ENCODE peak calls at places on chromosomes 11 and 22, in eight cellular contexts. One of them, this sample, is unnamed.

GRCh38 chr11:83069441-83070043 is 2.2 kb downstream of the RAB30 start:
- DNase-seq in mammary epithelial cell: no peak
- DNase-seq in lower lobe of right lung: no peak
- DNase-seq in IMR-90: no peak
- DNase-seq in fibroblast of lung: no peak
- DNase-seq in pancreas: no peak
- DNase-seq in aorta: no peak
- DNase-seq in SJSA1: no peak
- DNase-seq in this sample: no peak

GRCh38 chr22:19665784-19666662 is 48.3 kb upstream of the SEPTIN5 start:
- DNase-seq in mammary epithelial cell: no peak
- DNase-seq in lower lobe of right lung: no peak
- DNase-seq in IMR-90: no peak
- DNase-seq in fibroblast of lung: no peak
- DNase-seq in pancreas: no peak
- DNase-seq in aorta: no peak
- DNase-seq in SJSA1: no peak
- DNase-seq in this sample: peak; percentile 37

GRCh38 chr11:128415539-128415938 is 171.8 kb downstream of the ETS1 start:
- DNase-seq in mammary epithelial cell: peak; percentile 43
- DNase-seq in lower lobe of right lung: no peak
- DNase-seq in IMR-90: peak; percentile 84
- DNase-seq in fibroblast of lung: no peak
- DNase-seq in pancreas: no peak
- DNase-seq in aorta: no peak
- DNase-seq in SJSA1: no peak
- DNase-seq in this sample: no peak

GRCh38 chr11:74730601-74731260 is 495 bp downstream of the CHRDL2 start:
- DNase-seq in mammary epithelial cell: no peak
- DNase-seq in lower lobe of right lung: no peak
- DNase-seq in IMR-90: no peak
- DNase-seq in fibroblast of lung: no peak
- DNase-seq in pancreas: peak; percentile 60
- DNase-seq in aorta: no peak
- DNase-seq in SJSA1: no peak
- DNase-seq in this sample: no peak

GRCh38 chr11:40104941-40105550 is 1354.4 kb downstream of the LRRC4C start:
- DNase-seq in mammary epithelial cell: no peak
- DNase-seq in lower lobe of right lung: no peak
- DNase-seq in IMR-90: no peak
- DNase-seq in fibroblast of lung: no peak
- DNase-seq in pancreas: no peak
- DNase-seq in aorta: no peak
- DNase-seq in SJSA1: no peak
- DNase-seq in this sample: no peak

GRCh38 chr11:114942207-114942606 is 263.9 kb downstream of the NXPE2 start:
- DNase-seq in mammary epithelial cell: no peak
- DNase-seq in lower lobe of right lung: no peak
- DNase-seq in IMR-90: no peak
- DNase-seq in fibroblast of lung: no peak
- DNase-seq in pancreas: no peak
- DNase-seq in aorta: no peak
- DNase-seq in SJSA1: no peak
- DNase-seq in this sample: no peak

GRCh38 chr11:98536023-98536422 is 484.7 kb upstream of the CNTN5 start:
- DNase-seq in mammary epithelial cell: no peak
- DNase-seq in lower lobe of right lung: no peak
- DNase-seq in IMR-90: no peak
- DNase-seq in fibroblast of lung: no peak
- DNase-seq in pancreas: no peak
- DNase-seq in aorta: no peak
- DNase-seq in SJSA1: no peak
- DNase-seq in this sample: no peak

GRCh38 chr22:25199726-25200520 is at the start of gene CRYBB3:
- DNase-seq in mammary epithelial cell: no peak
- DNase-seq in lower lobe of right lung: no peak
- DNase-seq in IMR-90: no peak
- DNase-seq in fibroblast of lung: no peak
- DNase-seq in pancreas: no peak
- DNase-seq in aorta: no peak
- DNase-seq in SJSA1: no peak
- DNase-seq in this sample: no peak

GRCh38 chr11:48011125-48012050 is 31.0 kb downstream of the PTPRJ start:
- DNase-seq in mammary epithelial cell: no peak
- DNase-seq in lower lobe of right lung: no peak
- DNase-seq in IMR-90: no peak
- DNase-seq in fibroblast of lung: no peak
- DNase-seq in pancreas: no peak
- DNase-seq in aorta: no peak
- DNase-seq in SJSA1: no peak
- DNase-seq in this sample: no peak

GRCh38 chr11:120170741-120171261 is 32.9 kb upstream of the TRIM29 start:
- DNase-seq in mammary epithelial cell: no peak
- DNase-seq in lower lobe of right lung: no peak
- DNase-seq in IMR-90: no peak
- DNase-seq in fibroblast of lung: no peak
- DNase-seq in pancreas: no peak
- DNase-seq in aorta: no peak
- DNase-seq in SJSA1: no peak
- DNase-seq in this sample: no peak

GRCh38 chr22:28896611-28897010 is 13.2 kb downstream of the ZNRF3 start:
- DNase-seq in mammary epithelial cell: peak; percentile 26
- DNase-seq in lower lobe of right lung: no peak
- DNase-seq in IMR-90: no peak
- DNase-seq in fibroblast of lung: no peak
- DNase-seq in pancreas: no peak
- DNase-seq in aorta: no peak
- DNase-seq in SJSA1: no peak
- DNase-seq in this sample: no peak

GRCh38 chr11:118845369-118845768 is 38.3 kb upstream of the CXCR5 start:
- DNase-seq in mammary epithelial cell: peak; percentile 82
- DNase-seq in lower lobe of right lung: no peak
- DNase-seq in IMR-90: peak; percentile 70
- DNase-seq in fibroblast of lung: peak; percentile 64
- DNase-seq in pancreas: no peak
- DNase-seq in aorta: no peak
- DNase-seq in SJSA1: no peak
- DNase-seq in this sample: no peak

GRCh38 chr11:76670475-76671235 is at the start of gene LRRC32:
- DNase-seq in mammary epithelial cell: no peak
- DNase-seq in lower lobe of right lung: peak; percentile 72
- DNase-seq in IMR-90: no peak
- DNase-seq in fibroblast of lung: no peak
- DNase-seq in pancreas: peak; percentile 63
- DNase-seq in aorta: peak; percentile 84
- DNase-seq in SJSA1: no peak
- DNase-seq in this sample: peak; percentile 69

GRCh38 chr11:64450168-64450560 is 91.2 kb downstream of the RPS6KA4 start:
- DNase-seq in mammary epithelial cell: no peak
- DNase-seq in lower lobe of right lung: no peak
- DNase-seq in IMR-90: no peak
- DNase-seq in fibroblast of lung: no peak
- DNase-seq in pancreas: no peak
- DNase-seq in aorta: no peak
- DNase-seq in SJSA1: no peak
- DNase-seq in this sample: no peak

GRCh38 chr22:17846326-17846992 is 72.2 kb upstream of the BID start:
- DNase-seq in mammary epithelial cell: no peak
- DNase-seq in lower lobe of right lung: no peak
- DNase-seq in IMR-90: no peak
- DNase-seq in fibroblast of lung: peak; percentile 10
- DNase-seq in pancreas: no peak
- DNase-seq in aorta: peak; percentile 65
- DNase-seq in SJSA1: no peak
- DNase-seq in this sample: no peak

DNA sequence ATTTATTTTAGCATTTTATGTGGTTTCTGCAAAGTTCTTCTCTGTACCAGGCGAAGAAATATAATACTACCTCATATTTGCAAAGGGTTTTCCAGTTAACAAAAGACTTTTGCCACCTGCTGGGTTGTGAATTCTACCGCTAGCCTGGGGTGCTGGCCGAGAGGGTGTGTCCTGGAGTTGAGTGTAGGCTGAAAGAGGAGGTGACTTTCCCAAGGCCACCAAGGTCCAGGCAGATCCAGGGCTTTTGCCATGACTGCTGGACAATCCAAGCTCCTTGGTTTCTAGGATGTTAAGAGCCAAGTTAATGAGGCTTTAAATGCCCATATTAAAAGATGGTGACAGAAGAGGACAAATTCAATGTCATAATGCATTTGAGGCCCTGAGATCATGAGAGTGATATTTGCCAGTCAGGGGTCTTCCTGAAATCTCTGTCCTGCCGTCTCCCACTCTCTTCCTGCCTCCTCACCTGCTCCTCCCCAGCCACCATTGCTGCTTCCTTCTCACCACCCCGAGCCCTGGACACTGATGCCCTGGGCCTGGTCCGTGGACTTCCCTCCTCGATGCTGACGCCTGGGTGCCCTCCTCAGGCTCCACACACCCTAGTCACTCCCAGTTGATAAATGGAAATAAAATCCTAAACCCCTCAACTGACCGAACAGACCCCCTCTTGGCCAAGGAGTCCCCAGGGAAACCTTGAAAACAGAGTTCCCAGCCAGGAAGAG is 825.6 kb downstream of the TBC1D22A start:
- DNase-seq in mammary epithelial cell: no peak
- DNase-seq in lower lobe of right lung: no peak
- DNase-seq in IMR-90: no peak
- DNase-seq in fibroblast of lung: no peak
- DNase-seq in pancreas: no peak
- DNase-seq in aorta: no peak
- DNase-seq in SJSA1: no peak
- DNase-seq in this sample: no peak
- H3K9me3 ChIP-seq in mammary epithelial cell: peaks cover 31% of the 10 kb centered on the region
- H3K9me3 ChIP-seq in lower lobe of right lung: peaks cover 13% of the 10 kb centered on the region
- H3K9me3 ChIP-seq in IMR-90: peaks cover 37% of the 10 kb centered on the region
- H3K9me3 ChIP-seq in fibroblast of lung: no peaks in the 10 kb centered on the region
- H3K9me3 ChIP-seq in pancreas: no peaks in the 10 kb centered on the region
- H3K9me3 ChIP-seq in aorta: no peaks in the 10 kb centered on the region
- H3K9me3 ChIP-seq in SJSA1: no peaks in the 10 kb centered on the region
- H3K9me3 ChIP-seq in this sample: no peaks in the 10 kb centered on the region

GRCh38 chr22:50483106-50483505 is 1.8 kb downstream of the ADM2 start:
- DNase-seq in mammary epithelial cell: no peak
- DNase-seq in lower lobe of right lung: no peak
- DNase-seq in IMR-90: no peak
- DNase-seq in fibroblast of lung: no peak
- DNase-seq in pancreas: peak; percentile 75
- DNase-seq in aorta: no peak
- DNase-seq in SJSA1: no peak
- DNase-seq in this sample: no peak

GRCh38 chr22:50479686-50480085 is 1.7 kb upstream of the ADM2 start:
- DNase-seq in mammary epithelial cell: no peak
- DNase-seq in lower lobe of right lung: no peak
- DNase-seq in IMR-90: no peak
- DNase-seq in fibroblast of lung: no peak
- DNase-seq in pancreas: no peak
- DNase-seq in aorta: no peak
- DNase-seq in SJSA1: no peak
- DNase-seq in this sample: no peak

GRCh38 chr22:50481440-50482106 is at the start of gene ADM2:
- DNase-seq in mammary epithelial cell: no peak
- DNase-seq in lower lobe of right lung: peak; percentile 70
- DNase-seq in IMR-90: no peak
- DNase-seq in fibroblast of lung: peak; percentile 31
- DNase-seq in pancreas: peak; percentile 86
- DNase-seq in aorta: peak; percentile 47
- DNase-seq in SJSA1: no peak
- DNase-seq in this sample: no peak

GRCh38 chr22:50482107-50483074 is 1.0 kb downstream of the ADM2 start:
- DNase-seq in mammary epithelial cell: no peak
- DNase-seq in lower lobe of right lung: no peak
- DNase-seq in IMR-90: no peak
- DNase-seq in fibroblast of lung: no peak
- DNase-seq in pancreas: peak; percentile 86
- DNase-seq in aorta: peak; percentile 47
- DNase-seq in SJSA1: no peak
- DNase-seq in this sample: no peak

DNA sequence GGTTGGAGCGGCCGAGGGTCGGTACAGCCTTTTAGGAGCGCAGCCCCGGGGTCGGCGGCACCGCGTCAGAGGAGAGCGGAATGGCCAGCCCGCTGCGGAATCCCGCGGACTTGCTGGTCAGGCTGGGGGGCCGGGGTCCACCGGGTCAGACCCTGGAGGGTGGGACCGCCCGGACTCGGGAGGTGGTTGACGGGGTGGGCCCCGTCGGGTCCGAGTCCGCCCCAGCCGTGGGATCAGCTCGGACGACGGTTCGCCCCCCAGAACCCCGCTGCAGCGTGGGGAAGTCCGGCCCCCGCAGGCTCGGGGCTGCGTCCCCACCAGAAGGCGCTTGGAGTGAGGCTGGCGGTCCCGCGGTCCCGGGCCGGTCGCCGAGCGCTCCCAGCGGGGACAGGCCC is 301 bp upstream of the ADM2 start:
- DNase-seq in mammary epithelial cell: no peak
- DNase-seq in lower lobe of right lung: peak; percentile 50
- DNase-seq in IMR-90: no peak
- DNase-seq in fibroblast of lung: no peak
- DNase-seq in pancreas: peak; percentile 85
- DNase-seq in aorta: no peak
- DNase-seq in SJSA1: no peak
- DNase-seq in this sample: no peak
- H3K4me3 ChIP-seq in mammary epithelial cell: peak overlapping the region; percentile 71
- H3K4me3 ChIP-seq in lower lobe of right lung: peak overlapping the region; percentile 61
- H3K4me3 ChIP-seq in IMR-90: peak overlapping the region; percentile 57
- H3K4me3 ChIP-seq in fibroblast of lung: no peak overlapping the region
- H3K4me3 ChIP-seq in pancreas: peak overlapping the region; percentile 51
- H3K4me3 ChIP-seq in aorta: peak overlapping the region; percentile 17
- H3K4me3 ChIP-seq in SJSA1: peak overlapping the region; percentile 26
- H3K4me3 ChIP-seq in this sample: no peak overlapping the region

GRCh38 chr22:48799227-48799970 is 1028.3 kb downstream of the BRD1 start:
- DNase-seq in mammary epithelial cell: no peak
- DNase-seq in lower lobe of right lung: no peak
- DNase-seq in IMR-90: no peak
- DNase-seq in fibroblast of lung: no peak
- DNase-seq in pancreas: no peak
- DNase-seq in aorta: no peak
- DNase-seq in SJSA1: no peak
- DNase-seq in this sample: no peak
- H3K9me3 ChIP-seq in mammary epithelial cell: peaks cover 68% of the 10 kb centered on the region
- H3K9me3 ChIP-seq in lower lobe of right lung: no peaks in the 10 kb centered on the region
- H3K9me3 ChIP-seq in IMR-90: peaks cover 71% of the 10 kb centered on the region
- H3K9me3 ChIP-seq in fibroblast of lung: peaks cover 3% of the 10 kb centered on the region
- H3K9me3 ChIP-seq in pancreas: no peaks in the 10 kb centered on the region
- H3K9me3 ChIP-seq in aorta: no peaks in the 10 kb centered on the region
- H3K9me3 ChIP-seq in SJSA1: peaks cover 8% of the 10 kb centered on the region
- H3K9me3 ChIP-seq in this sample: no peaks in the 10 kb centered on the region

GRCh38 chr11:10317281-10317755 is 12.4 kb downstream of the ADM start:
- DNase-seq in mammary epithelial cell: no peak
- DNase-seq in lower lobe of right lung: no peak
- DNase-seq in IMR-90: peak; percentile 14
- DNase-seq in fibroblast of lung: peak; percentile 26
- DNase-seq in pancreas: no peak
- DNase-seq in aorta: no peak
- DNase-seq in SJSA1: no peak
- DNase-seq in this sample: no peak
- H3K4me3 ChIP-seq in mammary epithelial cell: no peak overlapping the region
- H3K4me3 ChIP-seq in lower lobe of right lung: no peak overlapping the region
- H3K4me3 ChIP-seq in IMR-90: no peak overlapping the region
- H3K4me3 ChIP-seq in fibroblast of lung: no peak overlapping the region
- H3K4me3 ChIP-seq in pancreas: no peak overlapping the region
- H3K4me3 ChIP-seq in aorta: no peak overlapping the region
- H3K4me3 ChIP-seq in SJSA1: no peak overlapping the region
- H3K4me3 ChIP-seq in this sample: no peak overlapping the region